ENCODE peak calls at places on chromosomes 5 and 9, in seven cellular contexts. B, E, Z, D, I, X and M are unnamed samples.

GRCh38 chr5:132008961-132009680 is 2.3 kb downstream of the ACSL6 start:
- DNase-seq in B (no peak), D (no peak), X (no peak), E (peak; percentile 42), Z (no peak), I (no peak), M (peak; percentile 58)

GRCh38 chr5:132678735-132679134 is 4.9 kb downstream of the IL4 start:
- DNase-seq in B (no peak), X (no peak), D (no peak), I (no peak), E (no peak), Z (no peak), M (no peak)

GRCh38 chr5:169754737-169755136 is 117.7 kb downstream of the DOCK2 start:
- DNase-seq in Z (no peak), X (no peak), E (no peak), D (no peak), I (no peak), B (no peak), M (no peak)

GRCh38 chr9:117491491-117491890 is 76.6 kb upstream of the ASTN2 start:
- DNase-seq in Z (no peak), X (no peak), D (no peak), B (no peak), I (peak; percentile 88), E (no peak), M (no peak)

GRCh38 chr9:34508463-34508862 is 14.3 kb downstream of the ENHO start:
- DNase-seq in I (no peak), X (no peak), D (no peak), Z (no peak), E (no peak), B (no peak), M (no peak)

GRCh38 chr5:112203229-112203628 is 215.8 kb downstream of the EPB41L4A start:
- DNase-seq in D (no peak), Z (no peak), B (no peak), E (no peak), I (no peak), X (no peak), M (no peak)

GRCh38 chr5:131280417-131280816 is 16.6 kb downstream of the CDC42SE2 start:
- DNase-seq in Z (no peak), D (no peak), E (no peak), I (no peak), B (no peak), X (no peak), M (no peak)

GRCh38 chr5:173772407-173773059 is 115.6 kb upstream of the CPEB4 start:
- DNase-seq in Z (no peak), X (no peak), E (peak; percentile 57), D (no peak), B (no peak), I (no peak), M (no peak)

GRCh38 chr5:3153226-3153858 is 401.9 kb upstream of the IRX2 start:
- DNase-seq in Z (no peak), I (no peak), B (no peak), D (no peak), E (no peak), X (no peak), M (no peak)

GRCh38 chr9:114004221-114004716 is 73.8 kb downstream of the AMBP start:
- DNase-seq in D (no peak), X (no peak), I (no peak), Z (peak; percentile 29), E (no peak), B (no peak), M (no peak)

GRCh38 chr5:107248065-107248695 is 422.6 kb downstream of the EFNA5 start:
- DNase-seq in B (peak; percentile 53), E (peak; percentile 44), X (peak; percentile 13), Z (peak; percentile 87), I (no peak), D (peak; percentile 40), M (peak; percentile 21)

GRCh38 chr9:110029422-110029814 is 178.5 kb downstream of the C9orf152 start:
- DNase-seq in X (no peak), I (peak; percentile 82), Z (no peak), E (no peak), B (no peak), D (no peak), M (no peak)

GRCh38 chr9:79598562-79599345 is 27.0 kb downstream of the TLE4 start:
- DNase-seq in B (no peak), Z (no peak), D (no peak), E (no peak), X (no peak), I (no peak), M (no peak)

GRCh38 chr9:91186311-91187101 is 175.2 kb downstream of the AUH start:
- DNase-seq in Z (peak; percentile 19), B (no peak), X (no peak), I (no peak), D (no peak), E (no peak), M (no peak)

GRCh38 chr5:172114875-172115422 is 73.1 kb downstream of the STK10 start:
- DNase-seq in B (no peak), X (peak; percentile 93), Z (no peak), I (no peak), E (no peak), D (no peak), M (no peak)

GRCh38 chr5:143041-143440 is 48.3 kb upstream of the LRRC14B start:
- DNase-seq in I (no peak), X (no peak), Z (peak; percentile 29), D (no peak), B (no peak), E (no peak), M (no peak)

GRCh38 chr5:33324667-33325307 is 116.0 kb upstream of the TARS1 start:
- DNase-seq in I (no peak), D (no peak), X (no peak), Z (no peak), B (no peak), E (no peak), M (no peak)

GRCh38 chr5:170565077-170565476 is 61.3 kb downstream of the KCNIP1 start:
- DNase-seq in E (no peak), X (no peak), B (no peak), I (no peak), D (no peak), Z (no peak), M (no peak)

GRCh38 chr9:112489876-112490661 is 3.4 kb downstream of the KIAA1958 start:
- DNase-seq in E (no peak), I (peak; percentile 45), Z (no peak), B (no peak), D (peak; percentile 28), X (no peak), M (no peak)

GRCh38 chr5:150672237-150672883 is 11.3 kb downstream of the MYOZ3 start:
- DNase-seq in Z (peak; percentile 84), X (no peak), I (no peak), B (no peak), E (no peak), D (peak; percentile 83), M (peak; percentile 65)

GRCh38 chr9:16352791-16353401 is 517.6 kb downstream of the BNC2 start:
- DNase-seq in X (no peak), Z (no peak), E (no peak), I (no peak), D (no peak), B (no peak), M (no peak)
- TF ChIP-seq JUND in X (no peak), Z (no peak), E (no peak), I (no peak), D (no peak), B (no peak), M (no peak)

GRCh38 chr9:115649991-115650472 is 503.6 kb upstream of the PAPPA start:
- DNase-seq in D (no peak), E (no peak), I (peak; percentile 3), B (no peak), Z (no peak), X (no peak), M (no peak)

GRCh38 chr9:115650768-115651167 is 502.8 kb upstream of the PAPPA start:
- DNase-seq in B (no peak), Z (no peak), X (no peak), E (no peak), D (no peak), I (no peak), M (no peak)

GRCh38 chr9:115653231-115653630 is 500.4 kb upstream of the PAPPA start:
- DNase-seq in D (no peak), X (no peak), E (no peak), I (no peak), Z (no peak), B (no peak), M (no peak)

GRCh38 chr9:115651456-115651855 is 502.1 kb upstream of the PAPPA start:
- DNase-seq in I (no peak), X (no peak), D (no peak), Z (no peak), E (no peak), B (no peak), M (no peak)
- TF ChIP-seq JUND in I (no peak), X (no peak), D (no peak), Z (no peak), E (no peak), B (no peak), M (no peak)

GRCh38 chr5:148962200-148962550 is 100.7 kb downstream of the SH3TC2 start:
- DNase-seq in D (no peak), E (no peak), I (no peak), X (no peak), B (no peak), Z (no peak), M (no peak)

GRCh38 chr5:148956632-148957385 is 106.1 kb downstream of the SH3TC2 start:
- DNase-seq in Z (no peak), B (no peak), I (no peak), D (no peak), X (no peak), E (no peak), M (no peak)

GRCh38 chr5:148961261-148962199 is 101.3 kb downstream of the SH3TC2 start:
- DNase-seq in E (no peak), B (no peak), Z (no peak), I (no peak), D (no peak), X (no peak), M (no peak)

GRCh38 chr5:148960070-148960769 is 102.6 kb downstream of the SH3TC2 start:
- DNase-seq in X (no peak), Z (no peak), D (no peak), E (no peak), B (no peak), I (no peak), M (no peak)

GRCh38 chr5:148957591-148958202 is 105.2 kb downstream of the SH3TC2 start:
- DNase-seq in Z (peak; percentile 85), I (peak; percentile 14), B (no peak), D (peak; percentile 59), E (peak; percentile 59), X (no peak), M (peak; percentile 36)
- TF ChIP-seq JUND in Z (no peak), I (no peak), B (no peak), D (no peak), E (no peak), X (no peak), M (no peak)

GRCh38 chr9:74284596-74284995 is 212.5 kb upstream of the RORB start:
- DNase-seq in D (no peak), E (no peak), Z (no peak), I (no peak), B (no peak), X (no peak), M (peak; percentile 21)

GRCh38 chr9:74281674-74282073 is 215.5 kb upstream of the RORB start:
- DNase-seq in Z (no peak), D (no peak), X (no peak), B (no peak), I (peak; percentile 18), E (peak; percentile 21), M (no peak)

GRCh38 chr9:74282526-74283253 is 214.4 kb upstream of the RORB start:
- DNase-seq in Z (no peak), X (no peak), B (no peak), D (no peak), E (no peak), I (no peak), M (no peak)

GRCh38 chr9:74285075-74285474 is 212.1 kb upstream of the RORB start:
- DNase-seq in X (no peak), D (no peak), B (no peak), Z (no peak), I (no peak), E (no peak), M (peak; percentile 33)
- TF ChIP-seq JUND in X (no peak), D (no peak), B (no peak), Z (no peak), I (no peak), E (no peak), M (no peak)